ENCODE peak calls at places on chromosomes 5 and 9, in ten cellular contexts. E is tibial artery; M is BE2C; F is left ventricle myocardium inferior; R is CD8-positive, alpha-beta T cell; P is uterus; X is SK-N-SH; G is PC-9; I is mucosa of descending colon; Y is AG04449. W is an unnamed sample.

GRCh38 chr9:84139296-84140100 is 158.9 kb downstream of the RMI1 start:
- DNase-seq in E (no peak), M (no peak), F (no peak), R (no peak), P (no peak), X (no peak), G (no peak), I (peak), Y (no peak), W (peak)

GRCh38 chr5:76402880-76403712 is at the start of gene IQGAP2:
- DNase-seq in E (peak), M (peak), F (peak), R (peak), P (peak), X (peak), G (no peak), I (peak), Y (no peak), W (peak)

GRCh38 chr9:105359899-105360298 is 87.9 kb upstream of the FSD1L start:
- DNase-seq in E (no peak), M (no peak), F (no peak), R (no peak), P (no peak), X (no peak), G (no peak), I (no peak), Y (no peak), W (no peak)

GRCh38 chr5:90866333-90866732 is 307.7 kb downstream of the ADGRV1 start:
- DNase-seq in E (no peak), M (no peak), F (no peak), R (no peak), P (no peak), X (peak), G (peak), I (no peak), Y (no peak), W (no peak)

GRCh38 chr5:181166812-181167733 is 19.7 kb downstream of the OR2V2 start:
- DNase-seq in E (no peak), M (no peak), F (no peak), R (no peak), P (no peak), X (no peak), G (no peak), I (no peak), Y (no peak), W (peak)

GRCh38 chr9:73348485-73348884 is 196.8 kb downstream of the ANXA1 start:
- DNase-seq in E (no peak), M (no peak), F (no peak), R (no peak), P (no peak), X (no peak), G (no peak), I (no peak), Y (no peak), W (no peak)

GRCh38 chr5:107263387-107264003 is 407.2 kb downstream of the EFNA5 start:
- DNase-seq in E (no peak), M (no peak), F (no peak), R (no peak), P (no peak), X (no peak), G (no peak), I (no peak), Y (no peak), W (no peak)

GRCh38 chr9:107644774-107645463 is 155.3 kb upstream of the KLF4 start:
- DNase-seq in E (peak), M (no peak), F (peak), R (no peak), P (no peak), X (no peak), G (no peak), I (peak), Y (no peak), W (no peak)

GRCh38 chr5:93886098-93886806 is 144.9 kb upstream of the POU5F2 start:
- DNase-seq in E (no peak), M (no peak), F (no peak), R (no peak), P (no peak), X (no peak), G (no peak), I (no peak), Y (no peak), W (no peak)

GRCh38 chr9:134623408-134624066 is 18.1 kb upstream of the COL5A1 start:
- DNase-seq in E (peak), M (peak), F (no peak), R (no peak), P (peak), X (no peak), G (no peak), I (no peak), Y (no peak), W (no peak)

GRCh38 chr9:134563397-134563796 is 78.2 kb upstream of the COL5A1 start:
- DNase-seq in E (no peak), M (no peak), F (no peak), R (no peak), P (no peak), X (no peak), G (no peak), I (no peak), Y (no peak), W (no peak)

GRCh38 chr9:621199-621860 is 220.2 kb upstream of the DMRT1 start:
- DNase-seq in E (no peak), M (no peak), F (no peak), R (no peak), P (no peak), X (no peak), G (no peak), I (no peak), Y (no peak), W (no peak)

GRCh38 chr5:31133488-31133887 is 60.0 kb upstream of the CDH6 start:
- DNase-seq in E (no peak), M (no peak), F (no peak), R (no peak), P (no peak), X (no peak), G (no peak), I (no peak), Y (peak), W (no peak)

GRCh38 chr5:146828385-146828784 is 50.2 kb downstream of the PPP2R2B start:
- DNase-seq in E (no peak), M (peak), F (no peak), R (no peak), P (no peak), X (peak), G (no peak), I (no peak), Y (peak), W (no peak)

GRCh38 chr5:125134216-125135081 is 388.0 kb upstream of the ZNF608 start:
- DNase-seq in E (no peak), M (no peak), F (no peak), R (no peak), P (no peak), X (no peak), G (no peak), I (no peak), Y (peak), W (peak)

GRCh38 chr9:121991305-121991661 is 101.8 kb downstream of the TTLL11 start:
- DNase-seq in E (no peak), M (no peak), F (no peak), R (no peak), P (no peak), X (no peak), G (no peak), I (no peak), Y (no peak), W (no peak)

GRCh38 chr9:121990600-121991304 is 102.4 kb downstream of the TTLL11 start:
- DNase-seq in E (no peak), M (no peak), F (no peak), R (no peak), P (no peak), X (no peak), G (no peak), I (no peak), Y (no peak), W (no peak)

GRCh38 chr9:121985792-121986494 is 107.2 kb downstream of the TTLL11 start:
- DNase-seq in E (peak), M (no peak), F (peak), R (no peak), P (no peak), X (no peak), G (no peak), I (no peak), Y (no peak), W (peak)

GRCh38 chr9:121987312-121987711 is 105.8 kb downstream of the TTLL11 start:
- DNase-seq in E (no peak), M (no peak), F (no peak), R (no peak), P (no peak), X (no peak), G (no peak), I (no peak), Y (no peak), W (no peak)

DNA sequence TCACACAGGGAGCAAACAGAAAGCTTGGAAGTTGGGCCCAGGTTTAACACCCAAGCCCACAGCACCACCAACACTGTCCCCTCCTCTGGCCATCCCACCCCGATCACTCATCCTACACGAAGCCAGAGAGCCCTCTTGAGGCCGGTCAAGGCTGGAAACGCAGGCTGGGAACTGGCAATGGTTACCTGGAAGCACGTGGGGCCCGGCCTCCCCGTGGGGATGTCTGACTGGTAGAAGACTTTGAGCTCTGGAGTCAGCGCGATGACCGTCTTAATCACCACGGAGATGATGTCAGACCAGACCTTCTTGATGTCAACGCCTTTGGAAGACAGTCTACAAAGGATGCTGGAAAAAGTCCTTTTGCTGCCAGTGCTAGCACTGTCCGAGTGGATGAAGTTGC is 104.1 kb downstream of the TTLL11 start:
- DNase-seq in E (no peak), M (peak), F (no peak), R (no peak), P (no peak), X (no peak), G (no peak), I (no peak), Y (no peak), W (no peak)
- TF ChIP-seq CTCF in E (no peak), M (peak), F (peak), R (no peak), P (no peak), X (peak), G (no peak), I (no peak), Y (peak), W (peak)

GRCh38 chr9:14308751-14309140 is 5.2 kb downstream of the NFIB start:
- DNase-seq in E (no peak), M (no peak), F (no peak), R (no peak), P (no peak), X (no peak), G (no peak), I (no peak), Y (no peak), W (no peak)

GRCh38 chr9:14306188-14306587 is 7.8 kb downstream of the NFIB start:
- DNase-seq in E (no peak), M (no peak), F (no peak), R (no peak), P (no peak), X (no peak), G (no peak), I (no peak), Y (no peak), W (no peak)

GRCh38 chr9:14307989-14308750 is 5.8 kb downstream of the NFIB start:
- DNase-seq in E (no peak), M (no peak), F (no peak), R (no peak), P (no peak), X (no peak), G (no peak), I (no peak), Y (no peak), W (no peak)

GRCh38 chr9:14309403-14309802 is 4.5 kb downstream of the NFIB start:
- DNase-seq in E (no peak), M (peak), F (no peak), R (no peak), P (no peak), X (peak), G (no peak), I (no peak), Y (no peak), W (no peak)

DNA sequence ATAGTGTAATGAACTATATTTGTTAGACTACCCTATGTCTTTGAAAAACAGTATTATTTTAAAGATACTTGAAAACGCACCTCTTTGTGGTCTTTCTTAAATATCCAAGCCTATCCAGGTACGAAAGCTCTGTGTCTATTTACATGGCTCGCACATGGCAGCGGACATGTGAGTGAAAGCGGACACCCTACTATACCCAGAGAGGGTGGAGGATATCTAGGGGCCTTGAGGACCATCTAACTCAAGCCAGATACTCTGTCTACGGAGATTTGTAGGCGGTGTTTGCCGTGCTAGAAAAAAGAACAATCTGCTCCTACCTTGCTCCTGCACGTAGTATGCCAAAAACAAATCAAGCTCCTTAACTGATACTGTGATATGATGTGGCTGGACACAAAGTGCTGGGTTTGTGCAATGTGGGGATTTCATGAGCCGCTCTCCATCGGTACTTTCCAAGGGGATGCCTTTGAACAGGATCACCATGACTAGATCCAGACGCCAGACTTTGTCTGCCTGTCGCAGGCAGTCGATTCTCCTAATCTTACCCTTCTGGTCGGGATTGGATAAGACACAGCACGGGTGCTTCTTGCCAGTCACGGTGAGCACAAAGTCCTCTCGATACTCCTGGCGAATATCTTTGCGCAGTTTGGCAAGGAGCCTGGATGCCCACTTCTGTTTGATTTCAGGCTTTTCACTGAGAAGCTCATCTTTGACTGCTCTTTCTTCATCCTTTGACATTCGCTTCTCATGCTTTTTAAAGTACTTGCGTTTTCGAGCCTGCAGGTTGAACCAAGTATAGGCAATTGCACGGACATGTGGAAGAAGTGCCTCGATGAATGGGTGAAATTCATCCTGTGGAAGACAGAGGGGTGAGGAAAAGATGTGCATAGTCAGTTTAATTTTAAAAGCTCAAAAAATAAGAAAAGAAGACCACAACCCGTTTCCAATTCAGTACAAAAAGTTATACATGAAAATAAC is 7.0 kb downstream of the NFIB start:
- DNase-seq in E (no peak), M (peak), F (no peak), R (no peak), P (no peak), X (no peak), G (no peak), I (no peak), Y (no peak), W (no peak)
- H3K4me3 ChIP-seq in E (peak), M (peak), F (peak), R (no peak), P (no peak), X (peak), G (no peak), I (no peak), Y (no peak), W (no peak)

GRCh38 chr9:79687131-79687447 is 115.3 kb downstream of the TLE4 start:
- DNase-seq in E (no peak), M (no peak), F (no peak), R (peak), P (no peak), X (no peak), G (no peak), I (no peak), Y (no peak), W (no peak)

GRCh38 chr9:79685576-79685975 is 113.8 kb downstream of the TLE4 start:
- DNase-seq in E (no peak), M (no peak), F (no peak), R (no peak), P (no peak), X (no peak), G (no peak), I (no peak), Y (peak), W (peak)

GRCh38 chr9:79684711-79685575 is 113.2 kb downstream of the TLE4 start:
- DNase-seq in E (no peak), M (no peak), F (no peak), R (no peak), P (no peak), X (no peak), G (no peak), I (no peak), Y (no peak), W (no peak)

GRCh38 chr9:79688363-79688762 is 116.6 kb downstream of the TLE4 start:
- DNase-seq in E (no peak), M (no peak), F (no peak), R (no peak), P (no peak), X (no peak), G (no peak), I (no peak), Y (no peak), W (no peak)

DNA sequence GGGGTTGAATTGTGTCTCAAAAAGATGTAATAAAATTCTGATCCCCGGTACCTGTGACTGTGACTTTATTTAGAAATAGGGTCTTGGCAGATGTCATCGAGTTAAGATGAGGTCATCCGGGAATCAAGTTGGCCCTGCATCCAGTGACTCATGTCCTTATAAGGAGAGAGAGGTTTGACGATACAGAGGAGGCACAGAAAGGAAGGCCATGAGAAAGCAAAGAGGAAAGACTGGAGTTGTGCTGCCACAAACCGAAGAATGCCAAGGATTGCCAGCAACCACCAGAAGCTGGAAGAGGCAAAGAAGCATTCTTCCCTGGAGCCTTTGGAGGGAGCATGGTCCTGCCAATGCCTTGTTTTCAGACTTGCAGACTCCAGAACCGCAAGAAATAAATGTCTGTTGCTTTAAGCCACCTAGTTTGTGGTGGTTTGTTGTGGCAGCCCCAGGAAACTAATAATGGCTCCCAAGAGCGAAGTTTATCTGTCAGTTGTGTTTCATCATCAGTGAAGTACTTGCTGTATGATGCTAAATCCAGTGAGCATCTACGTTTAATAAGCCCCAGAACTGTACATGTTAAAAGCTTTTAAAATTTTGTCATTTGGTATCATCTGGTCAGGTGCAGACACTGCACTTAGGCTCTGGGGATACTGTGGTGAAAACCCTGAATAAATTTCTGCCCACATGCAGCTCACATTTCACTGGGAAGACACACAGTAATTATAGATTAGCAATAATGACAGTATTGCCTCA is 114.8 kb downstream of the TLE4 start:
- DNase-seq in E (peak), M (no peak), F (no peak), R (no peak), P (peak), X (no peak), G (no peak), I (no peak), Y (peak), W (peak)
- TF ChIP-seq CTCF in E (no peak), M (no peak), F (no peak), R (no peak), P (no peak), X (peak), G (no peak), I (no peak), Y (no peak), W (no peak)

GRCh38 chr5:177431317-177432142 is 5.1 kb downstream of the GRK6 start:
- DNase-seq in E (no peak), M (peak), F (peak), R (peak), P (no peak), X (no peak), G (no peak), I (peak), Y (no peak), W (no peak)
- H3K4me3 ChIP-seq in E (no peak), M (no peak), F (no peak), R (peak), P (no peak), X (no peak), G (no peak), I (no peak), Y (no peak), W (no peak)

GRCh38 chr9:89179535-89179919 is 909 bp upstream of the SHC3 start:
- DNase-seq in E (no peak), M (peak), F (no peak), R (no peak), P (no peak), X (no peak), G (peak), I (no peak), Y (peak), W (peak)
- TF ChIP-seq CTCF in E (no peak), M (no peak), F (no peak), R (no peak), P (no peak), X (peak), G (no peak), I (no peak), Y (no peak), W (no peak)

GRCh38 chr5:137888875-137889759 is at the start of gene PKD2L2:
- DNase-seq in E (peak), M (peak), F (peak), R (peak), P (peak), X (peak), G (peak), I (peak), Y (peak), W (peak)
- H3K4me3 ChIP-seq in E (peak), M (peak), F (peak), R (peak), P (peak), X (peak), G (peak), I (no peak), Y (peak), W (peak)